ENCODE peak calls at places on chromosomes 13 and 19, in nine cellular contexts. C is stomach, U is spleen, I is upper lobe of left lung, L is transverse colon, K is K562, N is esophagus muscularis mucosa, D is GM12878, V is endothelial cell of umbilical vein. Z is an unnamed sample.

GRCh38 chr19:7833225-7834156 is 3.5 kb downstream of the EVI5L start:
- DNase-seq in C (peak; percentile 93), U (peak; percentile 82), I (peak; percentile 92), L (peak; percentile 91), K (peak; percentile 38), N (no peak), D (no peak), V (no peak), Z (no peak)

GRCh38 chr13:111972261-111972780 is 94.6 kb upstream of the SOX1 start:
- DNase-seq in C (no peak), U (no peak), I (no peak), L (no peak), K (no peak), N (no peak), D (no peak), V (no peak), Z (no peak)

GRCh38 chr19:3154957-3155736 is 19.3 kb downstream of the GNA15 start:
- DNase-seq in C (peak; percentile 61), U (peak; percentile 88), I (peak; percentile 90), L (peak; percentile 62), K (peak; percentile 93), N (no peak), D (peak; percentile 88), V (peak; percentile 100), Z (peak; percentile 30)

GRCh38 chr13:25783480-25784081 is 268.2 kb downstream of the SHISA2 start:
- DNase-seq in C (no peak), U (no peak), I (no peak), L (no peak), K (no peak), N (no peak), D (no peak), V (no peak), Z (no peak)

GRCh38 chr19:6060600-6061391 is 49.5 kb downstream of the RFX2 start:
- DNase-seq in C (no peak), U (no peak), I (peak; percentile 56), L (no peak), K (peak; percentile 93), N (peak; percentile 91), D (no peak), V (peak; percentile 61), Z (peak; percentile 59)

GRCh38 chr19:4722671-4723464 is 774 bp downstream of the DPP9 start:
- DNase-seq in C (peak; percentile 39), U (no peak), I (no peak), L (no peak), K (no peak), N (no peak), D (no peak), V (peak; percentile 30), Z (no peak)

GRCh38 chr19:10514211-10515145 is 2.8 kb downstream of the S1PR5 start:
- DNase-seq in C (no peak), U (no peak), I (no peak), L (no peak), K (no peak), N (no peak), D (no peak), V (no peak), Z (no peak)

GRCh38 chr13:110371550-110372465 is 64.7 kb downstream of the COL4A2 start:
- DNase-seq in C (no peak), U (no peak), I (no peak), L (no peak), K (no peak), N (no peak), D (peak; percentile 40), V (peak; percentile 81), Z (no peak)

GRCh38 chr19:39672473-39672872 is 16.8 kb downstream of the LGALS16 start:
- DNase-seq in C (no peak), U (no peak), I (no peak), L (no peak), K (no peak), N (peak; percentile 10), D (no peak), V (no peak), Z (no peak)

GRCh38 chr13:73556902-73557301 is 498.1 kb downstream of the KLF5 start:
- DNase-seq in C (no peak), U (no peak), I (no peak), L (no peak), K (no peak), N (no peak), D (no peak), V (no peak), Z (no peak)

GRCh38 chr13:73505487-73505886 is 446.7 kb downstream of the KLF5 start:
- DNase-seq in C (no peak), U (no peak), I (no peak), L (no peak), K (no peak), N (no peak), D (no peak), V (no peak), Z (no peak)

GRCh38 chr13:19661126-19661525 is 27.7 kb downstream of the MPHOSPH8 start:
- DNase-seq in C (no peak), U (no peak), I (no peak), L (no peak), K (no peak), N (no peak), D (no peak), V (no peak), Z (no peak)

GRCh38 chr13:92838786-92839185 is 387.8 kb upstream of the GPC6 start:
- DNase-seq in C (no peak), U (no peak), I (no peak), L (no peak), K (no peak), N (no peak), D (no peak), V (no peak), Z (no peak)

GRCh38 chr13:23701646-23702045 is 131.4 kb downstream of the TNFRSF19 start:
- DNase-seq in C (peak; percentile 35), U (no peak), I (no peak), L (peak; percentile 38), K (no peak), N (no peak), D (no peak), V (no peak), Z (peak; percentile 60)

GRCh38 chr19:58181902-58182576 is 822 bp upstream of the ZNF274 start:
- DNase-seq in C (peak; percentile 27), U (peak; percentile 81), I (peak; percentile 27), L (peak; percentile 42), K (peak; percentile 44), N (no peak), D (no peak), V (peak; percentile 30), Z (peak; percentile 72)

GRCh38 chr13:89315287-89315686 is 1644.1 kb downstream of the SLITRK5 start:
- DNase-seq in C (no peak), U (no peak), I (no peak), L (no peak), K (no peak), N (no peak), D (no peak), V (no peak), Z (no peak)

GRCh38 chr13:42350141-42350540 is 78.2 kb downstream of the AKAP11 start:
- DNase-seq in C (no peak), U (no peak), I (no peak), L (no peak), K (no peak), N (peak; percentile 39), D (no peak), V (no peak), Z (no peak)

GRCh38 chr13:52786747-52787146 is 47.1 kb upstream of the CNMD start:
- DNase-seq in C (no peak), U (no peak), I (no peak), L (no peak), K (no peak), N (no peak), D (no peak), V (no peak), Z (no peak)
- TF ChIP-seq POLR2AphosphoS5 in C (no peak), U (no peak), I (no peak), L (no peak), K (no peak), N (no peak), D (no peak), V (no peak), Z (no peak)

GRCh38 chr19:14563989-14564650 is 7.7 kb downstream of the NDUFB7 start:
- DNase-seq in C (no peak), U (no peak), I (no peak), L (no peak), K (peak; percentile 97), N (no peak), D (no peak), V (no peak), Z (no peak)
- TF ChIP-seq POLR2A in C (no peak), U (no peak), I (no peak), L (no peak), K (no peak), N (no peak), D (no peak), V (no peak), Z (no peak)

GRCh38 chr19:32863301-32863700 is 6.3 kb downstream of the SLC7A9 start:
- DNase-seq in C (no peak), U (peak; percentile 6), I (no peak), L (no peak), K (no peak), N (no peak), D (no peak), V (no peak), Z (no peak)
- H3K9me3 ChIP-seq in C (no peaks in the 10 kb centered on the region), U (no peaks in the 10 kb centered on the region), I (no peaks in the 10 kb centered on the region), L (no peaks in the 10 kb centered on the region), K (no peaks in the 10 kb centered on the region), N (no peaks in the 10 kb centered on the region), D (no peaks in the 10 kb centered on the region), V (no peaks in the 10 kb centered on the region), Z (no peaks in the 10 kb centered on the region)

GRCh38 chr19:13002970-13003540 is 7.8 kb downstream of the NFIX start:
- DNase-seq in C (no peak), U (no peak), I (no peak), L (no peak), K (no peak), N (no peak), D (no peak), V (no peak), Z (no peak)

GRCh38 chr19:13004273-13004672 is 9.0 kb downstream of the NFIX start:
- DNase-seq in C (peak; percentile 72), U (no peak), I (peak; percentile 62), L (peak; percentile 66), K (no peak), N (no peak), D (no peak), V (no peak), Z (no peak)

GRCh38 chr19:13001166-13001501 is 5.9 kb downstream of the NFIX start:
- DNase-seq in C (no peak), U (no peak), I (no peak), L (no peak), K (no peak), N (no peak), D (no peak), V (no peak), Z (no peak)

GRCh38 chr19:13001502-13002388 is 6.5 kb downstream of the NFIX start:
- DNase-seq in C (peak; percentile 71), U (no peak), I (no peak), L (peak; percentile 52), K (no peak), N (no peak), D (no peak), V (no peak), Z (peak; percentile 84)

DNA sequence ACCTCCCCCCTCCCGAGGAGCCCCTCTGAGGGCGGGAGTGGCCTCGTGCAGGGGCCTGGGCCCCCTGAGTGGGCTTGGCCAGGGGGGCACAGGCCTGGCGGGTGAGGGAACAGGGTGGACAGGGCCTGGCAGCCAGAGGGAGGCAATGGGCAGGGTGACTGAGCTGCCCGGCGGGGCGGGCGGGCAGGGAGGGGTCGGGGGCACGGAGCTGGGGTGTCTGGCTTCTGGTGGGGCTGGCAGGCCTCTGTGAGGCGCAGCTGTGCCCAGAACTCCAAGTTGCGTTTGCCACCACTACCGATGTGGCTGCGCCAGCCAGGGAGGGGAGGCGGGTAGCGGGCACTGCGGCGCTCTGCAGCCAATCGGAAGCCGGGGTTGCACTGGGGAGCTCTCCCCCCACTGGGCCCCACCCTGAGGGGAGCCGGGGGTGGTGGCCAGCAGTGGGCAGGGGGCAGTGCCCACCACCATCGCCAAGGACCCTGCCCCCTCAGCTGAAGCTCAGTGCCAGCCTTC is 7.2 kb downstream of the NFIX start:
- DNase-seq in C (peak; percentile 73), U (no peak), I (peak; percentile 59), L (no peak), K (no peak), N (no peak), D (no peak), V (no peak), Z (no peak)
- TF ChIP-seq POLR2AphosphoS5 in C (no peak), U (no peak), I (no peak), L (no peak), K (no peak), N (peak; percentile 69), D (no peak), V (no peak), Z (no peak)

Z was measured in breast epithelium.